ENCODE peak calls at places on chromosomes 4 and X, in ten cellular contexts. F, U, D, M, V, N, A, L, J and E are unnamed samples.

GRCh38 chr4:172975651-172976229 is 192.9 kb upstream of the GALNT7 start:
- DNase-seq in F (no peak), U (no peak), D (no peak), M (no peak), V (no peak), N (no peak), A (no peak), L (no peak), J (no peak), E (no peak)

GRCh38 chr4:183807420-183808101 is 97.5 kb upstream of the STOX2 start:
- DNase-seq in F (no peak), U (no peak), D (no peak), M (no peak), V (no peak), N (no peak), A (no peak), L (no peak), J (no peak), E (no peak)

GRCh38 chrX:34638116-34638515 is 19.0 kb downstream of the TMEM47 start:
- DNase-seq in F (peak), U (peak), D (no peak), M (no peak), V (no peak), N (no peak), A (no peak), L (peak), J (no peak), E (no peak)

GRCh38 chr4:57926311-57926710 is 816.1 kb upstream of the IGFBP7 start:
- DNase-seq in F (no peak), U (no peak), D (no peak), M (no peak), V (no peak), N (no peak), A (no peak), L (no peak), J (no peak), E (no peak)

GRCh38 chr4:83629945-83630684 is 94.2 kb downstream of the GPAT3 start:
- DNase-seq in F (peak), U (peak), D (peak), M (peak), V (no peak), N (no peak), A (peak), L (peak), J (peak), E (no peak)

GRCh38 chrX:10045327-10046000 is 78.3 kb downstream of the CLDN34 start:
- DNase-seq in F (no peak), U (peak), D (peak), M (no peak), V (no peak), N (no peak), A (no peak), L (no peak), J (no peak), E (no peak)

GRCh38 chr4:142334931-142335330 is 511.2 kb downstream of the INPP4B start:
- DNase-seq in F (no peak), U (no peak), D (no peak), M (no peak), V (no peak), N (no peak), A (no peak), L (no peak), J (no peak), E (no peak)

GRCh38 chrX:63657821-63658220 is 127.2 kb downstream of the ARHGEF9 start:
- DNase-seq in F (peak), U (peak), D (peak), M (peak), V (no peak), N (no peak), A (peak), L (peak), J (peak), E (no peak)

GRCh38 chr4:43275779-43276178 is 383.3 kb downstream of the GRXCR1 start:
- DNase-seq in F (no peak), U (no peak), D (no peak), M (no peak), V (no peak), N (no peak), A (no peak), L (no peak), J (no peak), E (no peak)

GRCh38 chrX:110432831-110433230 is 74.2 kb downstream of the RTL9 start:
- DNase-seq in F (no peak), U (no peak), D (no peak), M (no peak), V (no peak), N (no peak), A (no peak), L (no peak), J (no peak), E (no peak)

GRCh38 chrX:40077176-40077575 is 20.6 kb downstream of the BCOR start:
- DNase-seq in F (no peak), U (no peak), D (no peak), M (no peak), V (no peak), N (no peak), A (no peak), L (no peak), J (no peak), E (no peak)

GRCh38 chr4:168880811-168881595 is 129.1 kb downstream of the CBR4 start:
- DNase-seq in F (no peak), U (no peak), D (no peak), M (peak), V (no peak), N (no peak), A (peak), L (no peak), J (no peak), E (no peak)

GRCh38 chr4:74237425-74237966 is 70.8 kb upstream of the EPGN start:
- DNase-seq in F (no peak), U (no peak), D (no peak), M (no peak), V (no peak), N (no peak), A (no peak), L (no peak), J (no peak), E (no peak)

GRCh38 chr4:70505152-70505748 is 13.1 kb upstream of the AMTN start:
- DNase-seq in F (peak), U (peak), D (no peak), M (peak), V (peak), N (peak), A (peak), L (peak), J (peak), E (peak)

GRCh38 chr4:147899512-147899911 is 167.6 kb downstream of the ARHGAP10 start:
- DNase-seq in F (no peak), U (peak), D (no peak), M (no peak), V (no peak), N (no peak), A (no peak), L (peak), J (no peak), E (no peak)

GRCh38 chrX:5086388-5086787 is 1142.3 kb downstream of the NLGN4X start:
- DNase-seq in F (no peak), U (no peak), D (no peak), M (no peak), V (no peak), N (no peak), A (no peak), L (no peak), J (no peak), E (no peak)

GRCh38 chr4:48653217-48654014 is 126.7 kb downstream of the FRYL start:
- DNase-seq in F (peak), U (peak), D (peak), M (no peak), V (no peak), N (no peak), A (peak), L (peak), J (no peak), E (peak)

GRCh38 chr4:108042927-108043326 is 53.2 kb downstream of the HADH start:
- DNase-seq in F (no peak), U (no peak), D (no peak), M (no peak), V (no peak), N (no peak), A (no peak), L (no peak), J (no peak), E (no peak)

GRCh38 chrX:65528705-65529340 is 5.8 kb downstream of the LAS1L start:
- DNase-seq in F (peak), U (peak), D (peak), M (no peak), V (peak), N (no peak), A (peak), L (peak), J (peak), E (peak)

GRCh38 chr4:100548209-100548579 is 30.4 kb upstream of the EMCN start:
- DNase-seq in F (no peak), U (no peak), D (no peak), M (no peak), V (no peak), N (no peak), A (peak), L (no peak), J (no peak), E (no peak)

GRCh38 chr4:37634180-37634579 is 52.0 kb downstream of the RELL1 start:
- DNase-seq in F (no peak), U (no peak), D (no peak), M (no peak), V (no peak), N (no peak), A (no peak), L (no peak), J (no peak), E (no peak)

GRCh38 chrX:42837747-42838146 is 59.8 kb upstream of the PPP1R2C start:
- DNase-seq in F (no peak), U (no peak), D (no peak), M (no peak), V (no peak), N (no peak), A (no peak), L (no peak), J (no peak), E (no peak)

GRCh38 chrX:39577976-39578962 is 519.5 kb downstream of the BCOR start:
- DNase-seq in F (no peak), U (peak), D (peak), M (no peak), V (no peak), N (peak), A (no peak), L (peak), J (no peak), E (peak)

GRCh38 chr4:164408831-164409230 is 345.1 kb upstream of the SMIM31 start:
- DNase-seq in F (no peak), U (no peak), D (no peak), M (no peak), V (no peak), N (no peak), A (no peak), L (no peak), J (no peak), E (no peak)

GRCh38 chr4:55272576-55272975 is 73.5 kb upstream of the SRD5A3 start:
- DNase-seq in F (no peak), U (no peak), D (no peak), M (no peak), V (no peak), N (no peak), A (no peak), L (no peak), J (no peak), E (no peak)

DNA sequence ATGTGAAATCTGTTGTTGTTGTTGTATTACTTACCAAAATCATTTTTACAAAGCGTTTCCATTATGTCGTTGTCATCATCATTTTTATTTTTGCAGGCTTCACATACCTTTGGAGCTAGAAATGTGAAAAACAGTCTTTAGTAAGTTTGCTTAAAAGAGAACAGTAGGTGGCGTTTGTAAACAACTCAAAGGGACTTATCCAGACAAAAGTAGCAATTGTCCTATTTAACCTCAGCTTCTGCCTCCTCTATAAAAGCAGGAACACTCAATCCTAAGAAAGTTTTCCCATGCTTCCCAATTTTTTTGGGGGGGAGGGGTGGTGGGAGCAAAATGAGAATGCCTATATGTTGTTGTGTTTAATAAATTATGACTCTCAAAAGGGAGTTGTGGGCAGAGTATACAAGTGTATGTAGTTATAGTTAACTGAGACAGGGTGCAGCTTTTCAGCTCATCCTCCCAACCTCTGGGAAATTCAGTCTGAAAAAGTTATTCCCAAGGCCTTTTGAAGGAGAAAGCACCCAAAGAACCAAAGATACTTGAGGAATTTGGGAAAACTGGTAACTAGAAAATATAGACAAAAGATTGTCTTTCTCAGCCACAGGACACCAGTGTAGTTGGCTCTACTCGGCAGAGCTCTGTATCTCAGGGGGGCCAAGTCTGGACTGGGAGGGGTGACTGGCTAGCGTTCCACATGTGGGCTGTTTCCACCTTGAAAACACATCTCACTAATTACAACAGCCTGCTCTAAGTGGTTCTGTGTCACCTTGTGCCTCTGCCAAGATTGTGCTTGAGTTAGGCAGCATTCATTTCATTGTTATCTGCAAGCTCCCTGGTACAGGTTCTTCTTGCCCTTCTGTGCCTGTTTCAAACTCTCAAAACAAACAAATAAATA is 2.8 kb downstream of the SFRP2 start:
- DNase-seq in F (peak), U (peak), D (no peak), M (no peak), V (no peak), N (no peak), A (no peak), L (peak), J (no peak), E (no peak)
- TF ChIP-seq CTCF in F (peak), U (peak), D (peak), M (no peak), V (no peak), N (no peak), A (peak), L (peak), J (no peak), E (peak)

DNA sequence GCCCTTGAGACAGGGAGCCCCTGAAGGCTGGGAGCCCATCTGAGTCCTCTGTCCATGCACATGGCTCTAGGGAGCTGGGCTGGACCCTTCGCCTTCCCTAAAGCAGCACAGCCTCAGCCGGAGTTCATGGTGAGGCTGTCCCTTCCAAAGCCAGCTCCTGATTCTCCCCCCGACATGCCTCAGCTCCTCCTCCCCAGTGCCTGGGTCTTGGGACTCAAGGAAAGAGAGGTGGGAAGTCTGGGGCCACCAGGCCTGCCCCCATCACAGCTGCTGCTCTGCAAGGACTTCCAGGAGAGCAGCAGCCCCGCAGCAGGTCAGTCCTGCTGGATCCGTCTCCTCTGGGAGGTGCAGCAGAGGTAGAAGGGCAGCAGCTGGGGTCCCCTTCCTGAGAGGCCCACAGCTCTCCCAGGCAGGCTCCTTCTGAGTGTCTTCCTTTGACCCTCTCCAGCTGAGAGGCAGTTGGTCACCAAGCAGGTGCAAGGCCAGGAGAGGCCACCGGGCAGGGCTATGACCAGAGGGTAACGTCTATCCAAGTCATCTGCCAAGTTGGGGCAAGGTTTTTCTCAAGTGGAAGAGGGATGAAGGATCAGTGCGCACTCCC is 90.5 kb downstream of the ADRA2C start:
- DNase-seq in F (no peak), U (no peak), D (no peak), M (no peak), V (no peak), N (peak), A (no peak), L (no peak), J (no peak), E (no peak)
- TF ChIP-seq CTCF in F (no peak), U (no peak), D (no peak), M (no peak), V (no peak), N (no peak), A (no peak), L (no peak), J (no peak), E (no peak)

GRCh38 chrX:149825424-149825823 is 43.7 kb downstream of the MAGEA9 start:
- DNase-seq in F (no peak), U (peak), D (no peak), M (no peak), V (no peak), N (no peak), A (peak), L (peak), J (no peak), E (peak)
- TF ChIP-seq CTCF in F (peak), U (peak), D (peak), M (peak), V (peak), N (no peak), A (no peak), L (peak), J (no peak), E (peak)

GRCh38 chr4:113355550-113356371 is 306.3 kb downstream of the ANK2 start:
- DNase-seq in F (peak), U (peak), D (peak), M (peak), V (no peak), N (peak), A (peak), L (peak), J (no peak), E (peak)
- TF ChIP-seq CTCF in F (peak), U (no peak), D (no peak), M (no peak), V (no peak), N (no peak), A (no peak), L (peak), J (no peak), E (no peak)

GRCh38 chr4:2418652-2419571 is at the start of gene CFAP99:
- DNase-seq in F (peak), U (peak), D (peak), M (peak), V (peak), N (peak), A (peak), L (peak), J (peak), E (peak)
- TF ChIP-seq CTCF in F (peak), U (no peak), D (peak), M (peak), V (no peak), N (peak), A (no peak), L (peak), J (peak), E (peak)